ENCODE peak calls at places on chromosome 12, in seven cellular contexts. F, I, P, S, E, R and G are unnamed samples.

GRCh38 chr12:128867466-128867865 is 14.2 kb downstream of the GLT1D1 start:
- DNase-seq in F (no peak), I (no peak), P (no peak), S (no peak), E (no peak), R (no peak), G (no peak)

GRCh38 chr12:104604070-104604994 is 147.6 kb downstream of the CHST11 start:
- DNase-seq in F (peak), I (peak), P (no peak), S (peak), E (peak), R (peak), G (no peak)

GRCh38 chr12:68871899-68872298 is 61.1 kb downstream of the CPM start:
- DNase-seq in F (peak), I (peak), P (peak), S (peak), E (no peak), R (peak), G (no peak)

GRCh38 chr12:123070267-123071081 is 80.4 kb downstream of the PITPNM2 start:
- DNase-seq in F (no peak), I (no peak), P (no peak), S (no peak), E (peak), R (no peak), G (no peak)

GRCh38 chr12:21428241-21428640 is 9.2 kb upstream of the PYROXD1 start:
- DNase-seq in F (no peak), I (peak), P (no peak), S (no peak), E (no peak), R (peak), G (no peak)

GRCh38 chr12:124774462-124775167 is 89.0 kb downstream of the SCARB1 start:
- DNase-seq in F (peak), I (peak), P (no peak), S (no peak), E (no peak), R (peak), G (peak)

GRCh38 chr12:4440187-4440941 is 5.3 kb downstream of the FGF6 start:
- DNase-seq in F (no peak), I (no peak), P (peak), S (peak), E (no peak), R (no peak), G (no peak)

GRCh38 chr12:125435871-125436270 is 370.6 kb downstream of the AACS start:
- DNase-seq in F (no peak), I (no peak), P (no peak), S (no peak), E (no peak), R (no peak), G (no peak)

GRCh38 chr12:24230061-24230460 is 280.6 kb upstream of the SOX5 start:
- DNase-seq in F (no peak), I (no peak), P (peak), S (peak), E (no peak), R (no peak), G (no peak)

GRCh38 chr12:121810234-121810817 is 6.5 kb downstream of the SETD1B start:
- DNase-seq in F (no peak), I (no peak), P (no peak), S (no peak), E (no peak), R (no peak), G (no peak)

GRCh38 chr12:94561943-94562411 is 88.4 kb downstream of the TMCC3 start:
- DNase-seq in F (peak), I (no peak), P (no peak), S (no peak), E (no peak), R (peak), G (peak)

GRCh38 chr12:64600164-64600561 is 10.1 kb upstream of the RASSF3 start:
- DNase-seq in F (no peak), I (no peak), P (no peak), S (no peak), E (no peak), R (peak), G (no peak)

GRCh38 chr12:113203852-113204760 is 17.2 kb upstream of the TPCN1 start:
- DNase-seq in F (no peak), I (no peak), P (no peak), S (no peak), E (no peak), R (no peak), G (no peak)

GRCh38 chr12:64814432-64814831 is 10.0 kb upstream of the TBC1D30 start:
- DNase-seq in F (no peak), I (no peak), P (no peak), S (no peak), E (no peak), R (no peak), G (no peak)

GRCh38 chr12:100672075-100672592 is 98.7 kb downstream of the GAS2L3 start:
- DNase-seq in F (peak), I (peak), P (peak), S (peak), E (no peak), R (peak), G (peak)

GRCh38 chr12:79920421-79921238 is 14.3 kb downstream of the PPP1R12A start:
- DNase-seq in F (no peak), I (no peak), P (no peak), S (no peak), E (no peak), R (no peak), G (no peak)

GRCh38 chr12:69096669-69097364 is 142.6 kb upstream of the CPSF6 start:
- DNase-seq in F (no peak), I (peak), P (no peak), S (no peak), E (no peak), R (peak), G (no peak)

GRCh38 chr12:27899151-27899661 is 73.3 kb downstream of the PTHLH start:
- DNase-seq in F (no peak), I (peak), P (no peak), S (no peak), E (peak), R (peak), G (no peak)

GRCh38 chr12:101945361-101946232 is 68.2 kb downstream of the DRAM1 start:
- DNase-seq in F (no peak), I (peak), P (no peak), S (no peak), E (peak), R (peak), G (no peak)

GRCh38 chr12:9668141-9669018 is 1.1 kb upstream of the CLEC2D start:
- DNase-seq in F (no peak), I (peak), P (no peak), S (no peak), E (no peak), R (no peak), G (no peak)

GRCh38 chr12:89461649-89462612 is 62.7 kb downstream of the GALNT4 start:
- DNase-seq in F (peak), I (peak), P (peak), S (peak), E (peak), R (peak), G (peak)

GRCh38 chr12:111389635-111390034 is 16.1 kb upstream of the SH2B3 start:
- DNase-seq in F (no peak), I (no peak), P (no peak), S (no peak), E (no peak), R (peak), G (no peak)

GRCh38 chr12:127628655-127629054 is 638.3 kb upstream of the TMEM132C start:
- DNase-seq in F (no peak), I (peak), P (no peak), S (no peak), E (no peak), R (peak), G (no peak)

GRCh38 chr12:57622293-57623245 is 10.4 kb downstream of the B4GALNT1 start:
- DNase-seq in F (no peak), I (no peak), P (no peak), S (no peak), E (no peak), R (no peak), G (no peak)

GRCh38 chr12:92233346-92234015 is 87.8 kb upstream of the BTG1 start:
- DNase-seq in F (no peak), I (no peak), P (no peak), S (no peak), E (no peak), R (no peak), G (no peak)

GRCh38 chr12:53677612-53678133 is 1.8 kb upstream of the ATP5MC2 start:
- DNase-seq in F (no peak), I (peak), P (peak), S (no peak), E (no peak), R (no peak), G (no peak)

GRCh38 chr12:94571556-94571955 is 78.8 kb downstream of the TMCC3 start:
- DNase-seq in F (no peak), I (peak), P (no peak), S (no peak), E (peak), R (peak), G (no peak)

GRCh38 chr12:30000401-30000800 is 216.7 kb upstream of the TMTC1 start:
- DNase-seq in F (no peak), I (no peak), P (no peak), S (no peak), E (peak), R (no peak), G (no peak)

GRCh38 chr12:113097716-113098427 is 37.7 kb downstream of the RASAL1 start:
- DNase-seq in F (no peak), I (peak), P (peak), S (peak), E (no peak), R (no peak), G (no peak)

GRCh38 chr12:101230547-101230946 is 20.5 kb upstream of the SLC5A8 start:
- DNase-seq in F (no peak), I (peak), P (no peak), S (peak), E (no peak), R (peak), G (no peak)

GRCh38 chr12:6896846-6897435 is 7.7 kb upstream of the LRRC23 start:
- DNase-seq in F (no peak), I (no peak), P (no peak), S (no peak), E (no peak), R (no peak), G (no peak)

GRCh38 chr12:121792607-121793500 is 634 bp downstream of the RHOF start:
- DNase-seq in F (peak), I (no peak), P (no peak), S (peak), E (peak), R (peak), G (no peak)

GRCh38 chr12:29486972-29487371 is 10.5 kb downstream of the OVCH1 start:
- DNase-seq in F (no peak), I (no peak), P (no peak), S (no peak), E (no peak), R (no peak), G (no peak)

GRCh38 chr12:119096429-119097202 is 82.1 kb upstream of the HSPB8 start:
- DNase-seq in F (no peak), I (no peak), P (peak), S (peak), E (peak), R (no peak), G (no peak)
- TF ChIP-seq EZH2phosphoT487 in F (no peak), I (no peak), P (no peak), S (no peak), E (no peak), R (no peak), G (no peak)

GRCh38 chr12:74988156-74988555 is 221.5 kb downstream of the KCNC2 start:
- DNase-seq in F (no peak), I (no peak), P (no peak), S (no peak), E (no peak), R (no peak), G (no peak)

GRCh38 chr12:74984631-74985030 is 225.0 kb downstream of the KCNC2 start:
- DNase-seq in F (no peak), I (no peak), P (no peak), S (no peak), E (no peak), R (no peak), G (no peak)

GRCh38 chr12:74983917-74984316 is 225.7 kb downstream of the KCNC2 start:
- DNase-seq in F (no peak), I (no peak), P (no peak), S (no peak), E (no peak), R (no peak), G (no peak)

GRCh38 chr12:74985293-74985985 is 224.2 kb downstream of the KCNC2 start:
- DNase-seq in F (no peak), I (no peak), P (no peak), S (no peak), E (no peak), R (no peak), G (no peak)

DNA sequence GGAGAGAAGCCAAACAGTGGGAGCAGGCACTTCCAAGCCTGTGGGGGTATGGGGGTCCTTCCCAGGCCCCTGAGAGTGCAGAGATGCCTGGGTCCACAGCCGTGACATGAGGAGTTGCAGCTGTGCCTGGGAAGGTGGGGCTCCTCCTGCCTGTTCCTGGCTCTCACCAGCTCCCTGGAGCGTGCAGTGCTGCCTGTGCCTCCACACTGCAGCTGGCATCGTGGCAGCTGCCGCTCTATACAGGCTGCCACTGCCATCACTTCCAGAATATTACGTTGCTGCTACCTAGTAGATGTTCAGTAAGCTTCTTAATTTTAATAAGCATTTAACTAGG is 223.7 kb downstream of the KCNC2 start:
- DNase-seq in F (no peak), I (no peak), P (no peak), S (no peak), E (no peak), R (no peak), G (no peak)
- TF ChIP-seq EZH2phosphoT487 in F (no peak), I (no peak), P (no peak), S (no peak), E (no peak), R (no peak), G (no peak)

GRCh38 chr12:12172106-12172511 is 94.7 kb downstream of the LRP6 start:
- DNase-seq in F (no peak), I (peak), P (no peak), S (no peak), E (peak), R (peak), G (peak)
- TF ChIP-seq EZH2phosphoT487 in F (no peak), I (no peak), P (no peak), S (no peak), E (no peak), R (no peak), G (no peak)

DNA sequence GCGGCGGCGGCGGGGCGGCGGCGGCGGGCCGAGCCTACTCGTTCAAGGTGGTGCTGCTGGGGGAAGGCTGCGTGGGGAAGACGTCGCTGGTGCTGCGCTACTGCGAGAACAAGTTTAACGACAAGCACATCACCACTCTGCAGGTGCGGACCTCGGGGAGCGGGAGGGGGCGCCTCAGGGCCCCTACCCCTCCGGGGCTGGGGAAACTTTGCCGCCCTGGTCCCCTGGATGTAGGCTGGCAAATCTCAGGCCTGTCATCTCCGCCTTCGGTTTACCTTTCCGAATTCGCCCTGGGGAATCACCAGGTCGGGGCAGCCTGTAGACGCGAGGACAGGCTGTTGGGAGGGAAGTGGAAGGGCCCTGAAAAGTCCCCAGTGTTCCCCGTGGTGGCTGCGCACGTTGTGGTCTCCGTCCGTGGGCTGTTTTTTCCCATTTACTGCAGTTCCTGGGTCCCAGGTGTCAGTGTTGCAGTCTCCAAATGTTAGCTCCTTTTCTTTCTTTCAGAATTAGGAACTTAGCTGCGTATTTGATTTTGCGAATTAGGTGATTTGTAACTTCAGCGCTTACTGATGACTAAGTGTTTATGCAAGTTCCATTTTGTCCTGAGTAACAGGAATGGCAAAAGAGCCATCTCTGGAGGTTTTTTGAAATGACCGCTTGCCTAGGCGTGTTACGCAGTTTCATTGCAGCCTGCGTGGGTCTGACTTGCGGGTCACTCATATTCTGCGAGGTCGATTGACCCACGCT is 656 bp downstream of the RAB21 start:
- DNase-seq in F (no peak), I (peak), P (peak), S (peak), E (peak), R (peak), G (peak)
- TF ChIP-seq EZH2phosphoT487 in F (no peak), I (no peak), P (no peak), S (no peak), E (no peak), R (no peak), G (no peak)

GRCh38 chr12:47068539-47068938 is 10.9 kb upstream of the PCED1B start:
- DNase-seq in F (no peak), I (no peak), P (peak), S (peak), E (no peak), R (no peak), G (no peak)

GRCh38 chr12:47067778-47068431 is 11.5 kb upstream of the PCED1B start:
- DNase-seq in F (no peak), I (no peak), P (peak), S (no peak), E (no peak), R (no peak), G (no peak)

GRCh38 chr12:47071241-47071852 is 8.1 kb upstream of the PCED1B start:
- DNase-seq in F (peak), I (peak), P (peak), S (peak), E (peak), R (peak), G (peak)

GRCh38 chr12:47066278-47067048 is 13.0 kb upstream of the PCED1B start:
- DNase-seq in F (no peak), I (peak), P (no peak), S (no peak), E (no peak), R (no peak), G (no peak)

DNA sequence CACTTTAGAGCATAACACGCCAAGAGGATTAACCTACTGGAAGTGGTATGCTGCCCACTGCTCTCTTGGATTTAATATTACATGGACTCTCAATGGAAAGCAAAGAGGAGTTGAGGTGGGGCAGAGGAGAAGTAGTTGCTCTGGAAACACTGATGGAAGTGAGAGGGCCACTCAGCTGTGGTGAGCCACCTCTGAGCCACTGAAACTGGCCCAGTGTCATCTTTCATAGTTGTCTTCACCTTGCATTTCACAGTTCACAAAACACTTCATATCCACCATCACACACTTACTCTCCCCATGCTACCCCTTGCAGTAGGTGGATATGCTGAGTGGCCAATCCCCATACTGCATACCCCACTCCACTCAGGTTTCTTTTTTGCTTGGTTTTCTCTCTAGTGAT is 12.2 kb upstream of the PCED1B start:
- DNase-seq in F (no peak), I (no peak), P (no peak), S (no peak), E (no peak), R (no peak), G (no peak)
- TF ChIP-seq EZH2phosphoT487 in F (no peak), I (no peak), P (no peak), S (no peak), E (no peak), R (no peak), G (no peak)

GRCh38 chr12:75190846-75191245 is 18.8 kb downstream of the KCNC2 start:
- DNase-seq in F (no peak), I (no peak), P (no peak), S (no peak), E (no peak), R (no peak), G (no peak)
- TF ChIP-seq EZH2phosphoT487 in F (no peak), I (no peak), P (no peak), S (no peak), E (no peak), R (no peak), G (no peak)

DNA sequence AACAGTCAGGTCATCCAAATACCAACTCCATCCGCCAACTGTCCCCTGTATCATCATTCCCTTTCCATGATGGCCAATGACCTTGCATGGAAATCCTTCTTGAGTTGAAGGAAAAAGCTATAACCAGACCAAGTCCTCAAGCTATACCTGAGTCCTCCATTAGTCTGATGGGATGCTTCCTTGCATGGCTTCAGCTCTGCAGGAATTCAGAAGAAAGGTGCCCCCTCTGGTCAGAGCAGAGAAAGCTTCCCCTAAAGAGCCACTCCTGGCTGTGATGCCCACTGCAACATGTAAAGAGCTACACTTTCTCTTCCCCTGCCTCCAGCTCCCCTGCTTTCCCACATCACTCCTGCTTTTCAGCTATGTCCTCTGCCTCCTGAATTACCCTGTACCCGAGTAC is 43.1 kb upstream of the FKBP4 start:
- DNase-seq in F (no peak), I (no peak), P (peak), S (peak), E (no peak), R (no peak), G (no peak)
- TF ChIP-seq EZH2phosphoT487 in F (no peak), I (no peak), P (no peak), S (no peak), E (no peak), R (no peak), G (no peak)

GRCh38 chr12:50196537-50196936 is 29.4 kb upstream of the CERS5 start:
- DNase-seq in F (no peak), I (no peak), P (no peak), S (no peak), E (no peak), R (peak), G (no peak)

GRCh38 chr12:50198829-50199228 is 31.7 kb upstream of the CERS5 start:
- DNase-seq in F (no peak), I (no peak), P (no peak), S (no peak), E (no peak), R (no peak), G (no peak)

GRCh38 chr12:50197297-50197727 is 30.1 kb upstream of the CERS5 start:
- DNase-seq in F (no peak), I (peak), P (no peak), S (no peak), E (no peak), R (no peak), G (no peak)

GRCh38 chr12:50192908-50193307 is 25.7 kb upstream of the CERS5 start:
- DNase-seq in F (no peak), I (peak), P (no peak), S (no peak), E (no peak), R (peak), G (no peak)

DNA sequence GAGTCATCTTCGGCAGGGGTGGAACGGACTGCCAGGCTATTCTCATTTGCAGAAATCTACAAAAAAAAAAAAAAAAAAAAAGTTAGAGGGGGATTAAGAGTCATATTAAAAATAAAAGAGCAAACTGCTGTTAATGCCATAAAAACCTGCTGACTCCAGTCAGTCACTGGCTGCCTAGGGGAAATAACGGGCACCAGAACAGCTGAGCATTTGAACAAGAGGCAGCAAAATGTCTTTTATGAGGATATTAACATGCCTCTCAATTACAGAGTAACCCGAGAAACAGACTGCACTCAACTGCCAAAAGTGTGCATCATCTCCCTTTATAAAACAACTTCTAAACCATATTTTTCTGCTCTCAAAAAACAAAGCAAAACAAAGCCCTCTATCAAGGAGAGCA is 28.7 kb upstream of the CERS5 start:
- DNase-seq in F (no peak), I (peak), P (no peak), S (no peak), E (no peak), R (peak), G (no peak)
- TF ChIP-seq EZH2phosphoT487 in F (no peak), I (no peak), P (no peak), S (no peak), E (no peak), R (no peak), G (no peak)

GRCh38 chr12:107929436-107929835 is 154.9 kb downstream of the ASCL4 start:
- DNase-seq in F (peak), I (peak), P (peak), S (peak), E (peak), R (peak), G (no peak)
- TF ChIP-seq EZH2phosphoT487 in F (no peak), I (no peak), P (no peak), S (no peak), E (no peak), R (no peak), G (no peak)